ENCODE peak calls at places on chromosomes 12 and 14, in four cellular contexts. One of them, this sample, is unnamed.
A peak's percentile ranks its signal among the peaks of the same experiment; 100 is the strongest.

GRCh38 chr12:77947746-77948145 is 117.1 kb downstream of the NAV3 start:
- DNase-seq in ELR: no peak
- DNase-seq in hypothalamus: no peak
- DNase-seq in left cardiac atrium: no peak
- DNase-seq in this sample: no peak

GRCh38 chr14:29243355-29243754 is 476.8 kb downstream of the FOXG1 start:
- DNase-seq in ELR: peak; percentile 27
- DNase-seq in hypothalamus: no peak
- DNase-seq in left cardiac atrium: no peak
- DNase-seq in this sample: no peak

GRCh38 chr14:44316647-44317432 is 190.2 kb downstream of the FSCB start:
- DNase-seq in ELR: peak; percentile 85
- DNase-seq in hypothalamus: no peak
- DNase-seq in left cardiac atrium: no peak
- DNase-seq in this sample: no peak

GRCh38 chr14:77988966-77989365 is 181.2 kb upstream of the NRXN3 start:
- DNase-seq in ELR: peak; percentile 69
- DNase-seq in hypothalamus: peak; percentile 86
- DNase-seq in left cardiac atrium: peak; percentile 68
- DNase-seq in this sample: peak; percentile 38

GRCh38 chr12:54948171-54948570 is 36.4 kb downstream of the TESPA1 start:
- DNase-seq in ELR: no peak
- DNase-seq in hypothalamus: no peak
- DNase-seq in left cardiac atrium: no peak
- DNase-seq in this sample: no peak

GRCh38 chr14:75858375-75858774 is 123.4 kb downstream of the TGFB3 start:
- DNase-seq in ELR: no peak
- DNase-seq in hypothalamus: no peak
- DNase-seq in left cardiac atrium: no peak
- DNase-seq in this sample: no peak

GRCh38 chr14:73997944-73998451 is 21.1 kb downstream of the ENTPD5 start:
- DNase-seq in ELR: no peak
- DNase-seq in hypothalamus: no peak
- DNase-seq in left cardiac atrium: no peak
- DNase-seq in this sample: no peak

GRCh38 chr12:10143205-10143604 is 13.2 kb upstream of the CLEC7A start:
- DNase-seq in ELR: peak; percentile 20
- DNase-seq in hypothalamus: no peak
- DNase-seq in left cardiac atrium: no peak
- DNase-seq in this sample: no peak

GRCh38 chr14:104979758-104980591 is 1.8 kb upstream of the AHNAK2 start:
- DNase-seq in ELR: peak; percentile 63
- DNase-seq in hypothalamus: peak; percentile 20
- DNase-seq in left cardiac atrium: peak; percentile 72
- DNase-seq in this sample: peak; percentile 85

GRCh38 chr14:32939254-32940065 is 781 bp downstream of the NPAS3 start:
- DNase-seq in ELR: peak; percentile 48
- DNase-seq in hypothalamus: peak; percentile 81
- DNase-seq in left cardiac atrium: peak; percentile 74
- DNase-seq in this sample: peak; percentile 89

GRCh38 chr12:12896261-12896660 is 4.9 kb downstream of the GPRC5A start:
- DNase-seq in ELR: peak; percentile 88
- DNase-seq in hypothalamus: no peak
- DNase-seq in left cardiac atrium: no peak
- DNase-seq in this sample: no peak

GRCh38 chr14:68219407-68219806 is 399.8 kb downstream of the RAD51B start:
- DNase-seq in ELR: no peak
- DNase-seq in hypothalamus: no peak
- DNase-seq in left cardiac atrium: no peak
- DNase-seq in this sample: no peak

GRCh38 chr14:69090187-69090789 is 62.6 kb downstream of the DCAF5 start:
- DNase-seq in ELR: peak; percentile 64
- DNase-seq in hypothalamus: no peak
- DNase-seq in left cardiac atrium: no peak
- DNase-seq in this sample: no peak

GRCh38 chr14:75418779-75419768 is 8.7 kb upstream of the JDP2 start:
- DNase-seq in ELR: no peak
- DNase-seq in hypothalamus: no peak
- DNase-seq in left cardiac atrium: no peak
- DNase-seq in this sample: peak; percentile 60

GRCh38 chr14:64649383-64649998 is 54.7 kb upstream of the PLEKHG3 start:
- DNase-seq in ELR: no peak
- DNase-seq in hypothalamus: no peak
- DNase-seq in left cardiac atrium: no peak
- DNase-seq in this sample: no peak

GRCh38 chr12:27900920-27901879 is 71.3 kb downstream of the PTHLH start:
- DNase-seq in ELR: peak; percentile 10
- DNase-seq in hypothalamus: no peak
- DNase-seq in left cardiac atrium: no peak
- DNase-seq in this sample: no peak

GRCh38 chr14:89369656-89370055 is 47.4 kb downstream of the FOXN3 start:
- DNase-seq in ELR: no peak
- DNase-seq in hypothalamus: no peak
- DNase-seq in left cardiac atrium: no peak
- DNase-seq in this sample: no peak

GRCh38 chr12:62832027-62832426 is 102.9 kb downstream of the PPM1H start:
- DNase-seq in ELR: no peak
- DNase-seq in hypothalamus: no peak
- DNase-seq in left cardiac atrium: no peak
- DNase-seq in this sample: no peak

GRCh38 chr14:97713023-97713422 is 915.8 kb downstream of the VRK1 start:
- DNase-seq in ELR: peak; percentile 1
- DNase-seq in hypothalamus: no peak
- DNase-seq in left cardiac atrium: no peak
- DNase-seq in this sample: no peak

GRCh38 chr12:15244341-15244740 is 23.1 kb upstream of the RERG start:
- DNase-seq in ELR: no peak
- DNase-seq in hypothalamus: no peak
- DNase-seq in left cardiac atrium: no peak
- DNase-seq in this sample: no peak

GRCh38 chr14:35628989-35629388 is 95.0 kb downstream of the INSM2 start:
- DNase-seq in ELR: peak; percentile 5
- DNase-seq in hypothalamus: no peak
- DNase-seq in left cardiac atrium: no peak
- DNase-seq in this sample: no peak

GRCh38 chr12:87760943-87761342 is 268.3 kb downstream of the C12orf50 start:
- DNase-seq in ELR: no peak
- DNase-seq in hypothalamus: no peak
- DNase-seq in left cardiac atrium: no peak
- DNase-seq in this sample: no peak

GRCh38 chr12:85733441-85733840 is 102.8 kb downstream of the RASSF9 start:
- DNase-seq in ELR: peak; percentile 65
- DNase-seq in hypothalamus: no peak
- DNase-seq in left cardiac atrium: no peak
- DNase-seq in this sample: no peak

GRCh38 chr14:63426838-63427237 is 108.1 kb upstream of the GPHB5 start:
- DNase-seq in ELR: no peak
- DNase-seq in hypothalamus: no peak
- DNase-seq in left cardiac atrium: no peak
- DNase-seq in this sample: no peak

This sample was measured in left ventricle myocardium superior.